ENCODE peak calls at places on chromosomes 16 and 17, in nine cellular contexts. One of them, this sample, is unnamed.

GRCh38 chr17:48636177-48637018 is 10.2 kb upstream of the HOXB9 start:
- DNase-seq in stimulated activated CD4-positive, alpha-beta T cell treated with anti-CD3 and anti-CD28 coated beads, Interleukin-12 subunit alpha, Interleukin-12 subunit beta, amount 100 ng/mL, for 24 hours: peak
- DNase-seq in omental fat pad: no peak
- DNase-seq in right cardiac atrium: peak
- DNase-seq in AG09309: no peak
- DNase-seq in stimulated activated CD8-positive, alpha-beta memory T cell treated with anti-CD3 and anti-CD28 coated beads, Interleukin-4, amount 100 ng/mL, for 1 hour: peak
- DNase-seq in activated CD8-positive, alpha-beta memory T cell treated with anti-CD3 and anti-CD28 coated beads for 1 hour: peak
- DNase-seq in non-pigmented ciliary epithelial cell: no peak
- DNase-seq in frontal cortex: no peak
- DNase-seq in this sample: no peak

GRCh38 chr16:83728518-83728917 is 79.3 kb upstream of the HSBP1 start:
- DNase-seq in non-pigmented ciliary epithelial cell: no peak
- DNase-seq in stimulated activated CD8-positive, alpha-beta memory T cell treated with anti-CD3 and anti-CD28 coated beads, Interleukin-4, amount 100 ng/mL, for 1 hour: no peak
- DNase-seq in AG09309: no peak
- DNase-seq in omental fat pad: no peak
- DNase-seq in right cardiac atrium: no peak
- DNase-seq in frontal cortex: no peak
- DNase-seq in activated CD8-positive, alpha-beta memory T cell treated with anti-CD3 and anti-CD28 coated beads for 1 hour: no peak
- DNase-seq in stimulated activated CD4-positive, alpha-beta T cell treated with anti-CD3 and anti-CD28 coated beads, Interleukin-12 subunit alpha, Interleukin-12 subunit beta, amount 100 ng/mL, for 24 hours: no peak
- DNase-seq in this sample: no peak

GRCh38 chr17:75241502-75241901 is 19.9 kb downstream of the GGA3 start:
- DNase-seq in omental fat pad: no peak
- DNase-seq in frontal cortex: no peak
- DNase-seq in AG09309: no peak
- DNase-seq in stimulated activated CD8-positive, alpha-beta memory T cell treated with anti-CD3 and anti-CD28 coated beads, Interleukin-4, amount 100 ng/mL, for 1 hour: no peak
- DNase-seq in right cardiac atrium: no peak
- DNase-seq in activated CD8-positive, alpha-beta memory T cell treated with anti-CD3 and anti-CD28 coated beads for 1 hour: no peak
- DNase-seq in stimulated activated CD4-positive, alpha-beta T cell treated with anti-CD3 and anti-CD28 coated beads, Interleukin-12 subunit alpha, Interleukin-12 subunit beta, amount 100 ng/mL, for 24 hours: no peak
- DNase-seq in non-pigmented ciliary epithelial cell: no peak
- DNase-seq in this sample: no peak

GRCh38 chr16:71288570-71288889 is 672 bp downstream of the CMTR2 start:
- DNase-seq in non-pigmented ciliary epithelial cell: no peak
- DNase-seq in right cardiac atrium: no peak
- DNase-seq in AG09309: no peak
- DNase-seq in frontal cortex: no peak
- DNase-seq in stimulated activated CD8-positive, alpha-beta memory T cell treated with anti-CD3 and anti-CD28 coated beads, Interleukin-4, amount 100 ng/mL, for 1 hour: no peak
- DNase-seq in activated CD8-positive, alpha-beta memory T cell treated with anti-CD3 and anti-CD28 coated beads for 1 hour: no peak
- DNase-seq in stimulated activated CD4-positive, alpha-beta T cell treated with anti-CD3 and anti-CD28 coated beads, Interleukin-12 subunit alpha, Interleukin-12 subunit beta, amount 100 ng/mL, for 24 hours: no peak
- DNase-seq in omental fat pad: no peak
- DNase-seq in this sample: no peak

GRCh38 chr17:75047398-75048098 is 523 bp downstream of the KCTD2 start:
- DNase-seq in non-pigmented ciliary epithelial cell: no peak
- DNase-seq in omental fat pad: no peak
- DNase-seq in stimulated activated CD4-positive, alpha-beta T cell treated with anti-CD3 and anti-CD28 coated beads, Interleukin-12 subunit alpha, Interleukin-12 subunit beta, amount 100 ng/mL, for 24 hours: no peak
- DNase-seq in frontal cortex: no peak
- DNase-seq in activated CD8-positive, alpha-beta memory T cell treated with anti-CD3 and anti-CD28 coated beads for 1 hour: peak
- DNase-seq in AG09309: no peak
- DNase-seq in stimulated activated CD8-positive, alpha-beta memory T cell treated with anti-CD3 and anti-CD28 coated beads, Interleukin-4, amount 100 ng/mL, for 1 hour: no peak
- DNase-seq in right cardiac atrium: peak
- DNase-seq in this sample: peak

GRCh38 chr16:2150418-2151187 is 2.2 kb downstream of the RAB26 start:
- DNase-seq in stimulated activated CD4-positive, alpha-beta T cell treated with anti-CD3 and anti-CD28 coated beads, Interleukin-12 subunit alpha, Interleukin-12 subunit beta, amount 100 ng/mL, for 24 hours: no peak
- DNase-seq in non-pigmented ciliary epithelial cell: no peak
- DNase-seq in omental fat pad: no peak
- DNase-seq in AG09309: no peak
- DNase-seq in frontal cortex: no peak
- DNase-seq in activated CD8-positive, alpha-beta memory T cell treated with anti-CD3 and anti-CD28 coated beads for 1 hour: no peak
- DNase-seq in stimulated activated CD8-positive, alpha-beta memory T cell treated with anti-CD3 and anti-CD28 coated beads, Interleukin-4, amount 100 ng/mL, for 1 hour: no peak
- DNase-seq in right cardiac atrium: no peak
- DNase-seq in this sample: no peak

GRCh38 chr17:35467824-35468223 is 19.3 kb upstream of the SLFN13 start:
- DNase-seq in non-pigmented ciliary epithelial cell: no peak
- DNase-seq in stimulated activated CD8-positive, alpha-beta memory T cell treated with anti-CD3 and anti-CD28 coated beads, Interleukin-4, amount 100 ng/mL, for 1 hour: no peak
- DNase-seq in frontal cortex: no peak
- DNase-seq in right cardiac atrium: no peak
- DNase-seq in AG09309: no peak
- DNase-seq in activated CD8-positive, alpha-beta memory T cell treated with anti-CD3 and anti-CD28 coated beads for 1 hour: no peak
- DNase-seq in omental fat pad: no peak
- DNase-seq in stimulated activated CD4-positive, alpha-beta T cell treated with anti-CD3 and anti-CD28 coated beads, Interleukin-12 subunit alpha, Interleukin-12 subunit beta, amount 100 ng/mL, for 24 hours: no peak
- DNase-seq in this sample: no peak

GRCh38 chr16:85491798-85492616 is 121.1 kb upstream of the GSE1 start:
- DNase-seq in frontal cortex: peak
- DNase-seq in activated CD8-positive, alpha-beta memory T cell treated with anti-CD3 and anti-CD28 coated beads for 1 hour: no peak
- DNase-seq in AG09309: no peak
- DNase-seq in stimulated activated CD4-positive, alpha-beta T cell treated with anti-CD3 and anti-CD28 coated beads, Interleukin-12 subunit alpha, Interleukin-12 subunit beta, amount 100 ng/mL, for 24 hours: no peak
- DNase-seq in stimulated activated CD8-positive, alpha-beta memory T cell treated with anti-CD3 and anti-CD28 coated beads, Interleukin-4, amount 100 ng/mL, for 1 hour: no peak
- DNase-seq in omental fat pad: no peak
- DNase-seq in non-pigmented ciliary epithelial cell: no peak
- DNase-seq in right cardiac atrium: peak
- DNase-seq in this sample: peak

GRCh38 chr17:6422654-6423241 is 12.2 kb downstream of the AIPL1 start:
- DNase-seq in stimulated activated CD4-positive, alpha-beta T cell treated with anti-CD3 and anti-CD28 coated beads, Interleukin-12 subunit alpha, Interleukin-12 subunit beta, amount 100 ng/mL, for 24 hours: no peak
- DNase-seq in stimulated activated CD8-positive, alpha-beta memory T cell treated with anti-CD3 and anti-CD28 coated beads, Interleukin-4, amount 100 ng/mL, for 1 hour: no peak
- DNase-seq in AG09309: no peak
- DNase-seq in activated CD8-positive, alpha-beta memory T cell treated with anti-CD3 and anti-CD28 coated beads for 1 hour: no peak
- DNase-seq in non-pigmented ciliary epithelial cell: no peak
- DNase-seq in omental fat pad: no peak
- DNase-seq in right cardiac atrium: no peak
- DNase-seq in frontal cortex: no peak
- DNase-seq in this sample: no peak

GRCh38 chr16:79217375-79218011 is 383.0 kb downstream of the MAF start:
- DNase-seq in stimulated activated CD8-positive, alpha-beta memory T cell treated with anti-CD3 and anti-CD28 coated beads, Interleukin-4, amount 100 ng/mL, for 1 hour: no peak
- DNase-seq in frontal cortex: no peak
- DNase-seq in non-pigmented ciliary epithelial cell: no peak
- DNase-seq in AG09309: no peak
- DNase-seq in right cardiac atrium: no peak
- DNase-seq in omental fat pad: no peak
- DNase-seq in activated CD8-positive, alpha-beta memory T cell treated with anti-CD3 and anti-CD28 coated beads for 1 hour: no peak
- DNase-seq in stimulated activated CD4-positive, alpha-beta T cell treated with anti-CD3 and anti-CD28 coated beads, Interleukin-12 subunit alpha, Interleukin-12 subunit beta, amount 100 ng/mL, for 24 hours: no peak
- DNase-seq in this sample: no peak

GRCh38 chr17:15103785-15104184 is 161.3 kb downstream of the PMP22 start:
- DNase-seq in activated CD8-positive, alpha-beta memory T cell treated with anti-CD3 and anti-CD28 coated beads for 1 hour: no peak
- DNase-seq in right cardiac atrium: no peak
- DNase-seq in stimulated activated CD4-positive, alpha-beta T cell treated with anti-CD3 and anti-CD28 coated beads, Interleukin-12 subunit alpha, Interleukin-12 subunit beta, amount 100 ng/mL, for 24 hours: no peak
- DNase-seq in non-pigmented ciliary epithelial cell: no peak
- DNase-seq in stimulated activated CD8-positive, alpha-beta memory T cell treated with anti-CD3 and anti-CD28 coated beads, Interleukin-4, amount 100 ng/mL, for 1 hour: no peak
- DNase-seq in frontal cortex: no peak
- DNase-seq in AG09309: no peak
- DNase-seq in omental fat pad: no peak
- DNase-seq in this sample: no peak

GRCh38 chr16:69566437-69567030 is 768 bp downstream of the NFAT5 start:
- DNase-seq in activated CD8-positive, alpha-beta memory T cell treated with anti-CD3 and anti-CD28 coated beads for 1 hour: no peak
- DNase-seq in right cardiac atrium: peak
- DNase-seq in AG09309: no peak
- DNase-seq in stimulated activated CD4-positive, alpha-beta T cell treated with anti-CD3 and anti-CD28 coated beads, Interleukin-12 subunit alpha, Interleukin-12 subunit beta, amount 100 ng/mL, for 24 hours: no peak
- DNase-seq in non-pigmented ciliary epithelial cell: no peak
- DNase-seq in frontal cortex: peak
- DNase-seq in stimulated activated CD8-positive, alpha-beta memory T cell treated with anti-CD3 and anti-CD28 coated beads, Interleukin-4, amount 100 ng/mL, for 1 hour: no peak
- DNase-seq in omental fat pad: no peak
- DNase-seq in this sample: peak

GRCh38 chr16:69397821-69398521 is 12.2 kb upstream of the TERF2 start:
- DNase-seq in omental fat pad: no peak
- DNase-seq in AG09309: no peak
- DNase-seq in stimulated activated CD4-positive, alpha-beta T cell treated with anti-CD3 and anti-CD28 coated beads, Interleukin-12 subunit alpha, Interleukin-12 subunit beta, amount 100 ng/mL, for 24 hours: no peak
- DNase-seq in non-pigmented ciliary epithelial cell: no peak
- DNase-seq in stimulated activated CD8-positive, alpha-beta memory T cell treated with anti-CD3 and anti-CD28 coated beads, Interleukin-4, amount 100 ng/mL, for 1 hour: no peak
- DNase-seq in activated CD8-positive, alpha-beta memory T cell treated with anti-CD3 and anti-CD28 coated beads for 1 hour: no peak
- DNase-seq in right cardiac atrium: no peak
- DNase-seq in frontal cortex: no peak
- DNase-seq in this sample: no peak

GRCh38 chr16:88593489-88593888 is 23.3 kb downstream of the ZC3H18 start:
- DNase-seq in AG09309: no peak
- DNase-seq in omental fat pad: no peak
- DNase-seq in right cardiac atrium: no peak
- DNase-seq in stimulated activated CD4-positive, alpha-beta T cell treated with anti-CD3 and anti-CD28 coated beads, Interleukin-12 subunit alpha, Interleukin-12 subunit beta, amount 100 ng/mL, for 24 hours: no peak
- DNase-seq in frontal cortex: no peak
- DNase-seq in activated CD8-positive, alpha-beta memory T cell treated with anti-CD3 and anti-CD28 coated beads for 1 hour: no peak
- DNase-seq in stimulated activated CD8-positive, alpha-beta memory T cell treated with anti-CD3 and anti-CD28 coated beads, Interleukin-4, amount 100 ng/mL, for 1 hour: no peak
- DNase-seq in non-pigmented ciliary epithelial cell: no peak
- DNase-seq in this sample: no peak

GRCh38 chr17:74851612-74852236 is 8.0 kb downstream of the GRIN2C start:
- DNase-seq in AG09309: no peak
- DNase-seq in stimulated activated CD4-positive, alpha-beta T cell treated with anti-CD3 and anti-CD28 coated beads, Interleukin-12 subunit alpha, Interleukin-12 subunit beta, amount 100 ng/mL, for 24 hours: no peak
- DNase-seq in omental fat pad: no peak
- DNase-seq in activated CD8-positive, alpha-beta memory T cell treated with anti-CD3 and anti-CD28 coated beads for 1 hour: no peak
- DNase-seq in non-pigmented ciliary epithelial cell: no peak
- DNase-seq in frontal cortex: no peak
- DNase-seq in stimulated activated CD8-positive, alpha-beta memory T cell treated with anti-CD3 and anti-CD28 coated beads, Interleukin-4, amount 100 ng/mL, for 1 hour: no peak
- DNase-seq in right cardiac atrium: no peak
- DNase-seq in this sample: no peak

GRCh38 chr17:39231091-39231561 is 5.4 kb upstream of the STAC2 start:
- DNase-seq in non-pigmented ciliary epithelial cell: no peak
- DNase-seq in AG09309: no peak
- DNase-seq in stimulated activated CD8-positive, alpha-beta memory T cell treated with anti-CD3 and anti-CD28 coated beads, Interleukin-4, amount 100 ng/mL, for 1 hour: no peak
- DNase-seq in stimulated activated CD4-positive, alpha-beta T cell treated with anti-CD3 and anti-CD28 coated beads, Interleukin-12 subunit alpha, Interleukin-12 subunit beta, amount 100 ng/mL, for 24 hours: no peak
- DNase-seq in omental fat pad: no peak
- DNase-seq in frontal cortex: no peak
- DNase-seq in right cardiac atrium: no peak
- DNase-seq in activated CD8-positive, alpha-beta memory T cell treated with anti-CD3 and anti-CD28 coated beads for 1 hour: no peak
- DNase-seq in this sample: no peak

GRCh38 chr16:88936008-88936912 is 40.7 kb downstream of the CBFA2T3 start:
- DNase-seq in activated CD8-positive, alpha-beta memory T cell treated with anti-CD3 and anti-CD28 coated beads for 1 hour: no peak
- DNase-seq in stimulated activated CD4-positive, alpha-beta T cell treated with anti-CD3 and anti-CD28 coated beads, Interleukin-12 subunit alpha, Interleukin-12 subunit beta, amount 100 ng/mL, for 24 hours: no peak
- DNase-seq in omental fat pad: no peak
- DNase-seq in stimulated activated CD8-positive, alpha-beta memory T cell treated with anti-CD3 and anti-CD28 coated beads, Interleukin-4, amount 100 ng/mL, for 1 hour: no peak
- DNase-seq in right cardiac atrium: peak
- DNase-seq in AG09309: no peak
- DNase-seq in frontal cortex: no peak
- DNase-seq in non-pigmented ciliary epithelial cell: no peak
- DNase-seq in this sample: no peak

GRCh38 chr17:33072421-33073175 is 81.0 kb downstream of the SPACA3 start:
- DNase-seq in stimulated activated CD4-positive, alpha-beta T cell treated with anti-CD3 and anti-CD28 coated beads, Interleukin-12 subunit alpha, Interleukin-12 subunit beta, amount 100 ng/mL, for 24 hours: no peak
- DNase-seq in AG09309: no peak
- DNase-seq in non-pigmented ciliary epithelial cell: no peak
- DNase-seq in right cardiac atrium: no peak
- DNase-seq in frontal cortex: no peak
- DNase-seq in activated CD8-positive, alpha-beta memory T cell treated with anti-CD3 and anti-CD28 coated beads for 1 hour: no peak
- DNase-seq in omental fat pad: no peak
- DNase-seq in stimulated activated CD8-positive, alpha-beta memory T cell treated with anti-CD3 and anti-CD28 coated beads, Interleukin-4, amount 100 ng/mL, for 1 hour: no peak
- DNase-seq in this sample: no peak

GRCh38 chr17:76476736-76477135 is 9.3 kb downstream of the AANAT start:
- DNase-seq in right cardiac atrium: no peak
- DNase-seq in stimulated activated CD8-positive, alpha-beta memory T cell treated with anti-CD3 and anti-CD28 coated beads, Interleukin-4, amount 100 ng/mL, for 1 hour: no peak
- DNase-seq in activated CD8-positive, alpha-beta memory T cell treated with anti-CD3 and anti-CD28 coated beads for 1 hour: no peak
- DNase-seq in AG09309: no peak
- DNase-seq in stimulated activated CD4-positive, alpha-beta T cell treated with anti-CD3 and anti-CD28 coated beads, Interleukin-12 subunit alpha, Interleukin-12 subunit beta, amount 100 ng/mL, for 24 hours: no peak
- DNase-seq in omental fat pad: no peak
- DNase-seq in frontal cortex: no peak
- DNase-seq in non-pigmented ciliary epithelial cell: no peak
- DNase-seq in this sample: no peak

GRCh38 chr16:69840975-69841374 is 78.8 kb downstream of the WWP2 start:
- DNase-seq in right cardiac atrium: no peak
- DNase-seq in activated CD8-positive, alpha-beta memory T cell treated with anti-CD3 and anti-CD28 coated beads for 1 hour: no peak
- DNase-seq in frontal cortex: no peak
- DNase-seq in omental fat pad: no peak
- DNase-seq in non-pigmented ciliary epithelial cell: no peak
- DNase-seq in AG09309: no peak
- DNase-seq in stimulated activated CD8-positive, alpha-beta memory T cell treated with anti-CD3 and anti-CD28 coated beads, Interleukin-4, amount 100 ng/mL, for 1 hour: no peak
- DNase-seq in stimulated activated CD4-positive, alpha-beta T cell treated with anti-CD3 and anti-CD28 coated beads, Interleukin-12 subunit alpha, Interleukin-12 subunit beta, amount 100 ng/mL, for 24 hours: no peak
- DNase-seq in this sample: no peak

GRCh38 chr17:50845260-50846147 is 10.1 kb downstream of the WFIKKN2 start:
- DNase-seq in right cardiac atrium: no peak
- DNase-seq in frontal cortex: no peak
- DNase-seq in omental fat pad: no peak
- DNase-seq in non-pigmented ciliary epithelial cell: no peak
- DNase-seq in stimulated activated CD4-positive, alpha-beta T cell treated with anti-CD3 and anti-CD28 coated beads, Interleukin-12 subunit alpha, Interleukin-12 subunit beta, amount 100 ng/mL, for 24 hours: no peak
- DNase-seq in AG09309: no peak
- DNase-seq in activated CD8-positive, alpha-beta memory T cell treated with anti-CD3 and anti-CD28 coated beads for 1 hour: no peak
- DNase-seq in stimulated activated CD8-positive, alpha-beta memory T cell treated with anti-CD3 and anti-CD28 coated beads, Interleukin-4, amount 100 ng/mL, for 1 hour: no peak
- DNase-seq in this sample: no peak

GRCh38 chr16:68760671-68761275 is 23.7 kb downstream of the CDH1 start:
- DNase-seq in activated CD8-positive, alpha-beta memory T cell treated with anti-CD3 and anti-CD28 coated beads for 1 hour: no peak
- DNase-seq in omental fat pad: no peak
- DNase-seq in stimulated activated CD4-positive, alpha-beta T cell treated with anti-CD3 and anti-CD28 coated beads, Interleukin-12 subunit alpha, Interleukin-12 subunit beta, amount 100 ng/mL, for 24 hours: peak
- DNase-seq in AG09309: no peak
- DNase-seq in stimulated activated CD8-positive, alpha-beta memory T cell treated with anti-CD3 and anti-CD28 coated beads, Interleukin-4, amount 100 ng/mL, for 1 hour: no peak
- DNase-seq in right cardiac atrium: no peak
- DNase-seq in frontal cortex: no peak
- DNase-seq in non-pigmented ciliary epithelial cell: no peak
- DNase-seq in this sample: peak

GRCh38 chr16:81694494-81695285 is 84.4 kb upstream of the PLCG2 start:
- DNase-seq in stimulated activated CD4-positive, alpha-beta T cell treated with anti-CD3 and anti-CD28 coated beads, Interleukin-12 subunit alpha, Interleukin-12 subunit beta, amount 100 ng/mL, for 24 hours: no peak
- DNase-seq in right cardiac atrium: peak
- DNase-seq in omental fat pad: no peak
- DNase-seq in AG09309: no peak
- DNase-seq in non-pigmented ciliary epithelial cell: no peak
- DNase-seq in activated CD8-positive, alpha-beta memory T cell treated with anti-CD3 and anti-CD28 coated beads for 1 hour: no peak
- DNase-seq in stimulated activated CD8-positive, alpha-beta memory T cell treated with anti-CD3 and anti-CD28 coated beads, Interleukin-4, amount 100 ng/mL, for 1 hour: no peak
- DNase-seq in frontal cortex: no peak
- DNase-seq in this sample: no peak

GRCh38 chr17:65042911-65043310 is 13.6 kb downstream of the GNA13 start:
- DNase-seq in stimulated activated CD8-positive, alpha-beta memory T cell treated with anti-CD3 and anti-CD28 coated beads, Interleukin-4, amount 100 ng/mL, for 1 hour: no peak
- DNase-seq in stimulated activated CD4-positive, alpha-beta T cell treated with anti-CD3 and anti-CD28 coated beads, Interleukin-12 subunit alpha, Interleukin-12 subunit beta, amount 100 ng/mL, for 24 hours: no peak
- DNase-seq in non-pigmented ciliary epithelial cell: no peak
- DNase-seq in activated CD8-positive, alpha-beta memory T cell treated with anti-CD3 and anti-CD28 coated beads for 1 hour: no peak
- DNase-seq in right cardiac atrium: no peak
- DNase-seq in frontal cortex: no peak
- DNase-seq in AG09309: no peak
- DNase-seq in omental fat pad: no peak
- DNase-seq in this sample: no peak

GRCh38 chr16:86664518-86665318 is 86.4 kb downstream of the FOXL1 start:
- DNase-seq in frontal cortex: no peak
- DNase-seq in non-pigmented ciliary epithelial cell: peak
- DNase-seq in stimulated activated CD8-positive, alpha-beta memory T cell treated with anti-CD3 and anti-CD28 coated beads, Interleukin-4, amount 100 ng/mL, for 1 hour: no peak
- DNase-seq in stimulated activated CD4-positive, alpha-beta T cell treated with anti-CD3 and anti-CD28 coated beads, Interleukin-12 subunit alpha, Interleukin-12 subunit beta, amount 100 ng/mL, for 24 hours: peak
- DNase-seq in AG09309: peak
- DNase-seq in omental fat pad: no peak
- DNase-seq in right cardiac atrium: no peak
- DNase-seq in activated CD8-positive, alpha-beta memory T cell treated with anti-CD3 and anti-CD28 coated beads for 1 hour: peak
- DNase-seq in this sample: no peak

GRCh38 chr16:53518550-53519416 is 15.8 kb upstream of the AKTIP start:
- DNase-seq in stimulated activated CD4-positive, alpha-beta T cell treated with anti-CD3 and anti-CD28 coated beads, Interleukin-12 subunit alpha, Interleukin-12 subunit beta, amount 100 ng/mL, for 24 hours: peak
- DNase-seq in omental fat pad: no peak
- DNase-seq in stimulated activated CD8-positive, alpha-beta memory T cell treated with anti-CD3 and anti-CD28 coated beads, Interleukin-4, amount 100 ng/mL, for 1 hour: peak
- DNase-seq in frontal cortex: no peak
- DNase-seq in non-pigmented ciliary epithelial cell: peak
- DNase-seq in right cardiac atrium: peak
- DNase-seq in AG09309: no peak
- DNase-seq in activated CD8-positive, alpha-beta memory T cell treated with anti-CD3 and anti-CD28 coated beads for 1 hour: peak
- DNase-seq in this sample: no peak

GRCh38 chr17:80855196-80855967 is 136.3 kb upstream of the CHMP6 start:
- DNase-seq in right cardiac atrium: peak
- DNase-seq in non-pigmented ciliary epithelial cell: no peak
- DNase-seq in stimulated activated CD8-positive, alpha-beta memory T cell treated with anti-CD3 and anti-CD28 coated beads, Interleukin-4, amount 100 ng/mL, for 1 hour: no peak
- DNase-seq in AG09309: no peak
- DNase-seq in omental fat pad: no peak
- DNase-seq in frontal cortex: no peak
- DNase-seq in activated CD8-positive, alpha-beta memory T cell treated with anti-CD3 and anti-CD28 coated beads for 1 hour: no peak
- DNase-seq in stimulated activated CD4-positive, alpha-beta T cell treated with anti-CD3 and anti-CD28 coated beads, Interleukin-12 subunit alpha, Interleukin-12 subunit beta, amount 100 ng/mL, for 24 hours: no peak
- DNase-seq in this sample: no peak

GRCh38 chr17:74514632-74515035 is 16.6 kb downstream of the CD300LB start:
- DNase-seq in activated CD8-positive, alpha-beta memory T cell treated with anti-CD3 and anti-CD28 coated beads for 1 hour: no peak
- DNase-seq in stimulated activated CD4-positive, alpha-beta T cell treated with anti-CD3 and anti-CD28 coated beads, Interleukin-12 subunit alpha, Interleukin-12 subunit beta, amount 100 ng/mL, for 24 hours: no peak
- DNase-seq in AG09309: no peak
- DNase-seq in frontal cortex: no peak
- DNase-seq in non-pigmented ciliary epithelial cell: no peak
- DNase-seq in omental fat pad: peak
- DNase-seq in right cardiac atrium: no peak
- DNase-seq in stimulated activated CD8-positive, alpha-beta memory T cell treated with anti-CD3 and anti-CD28 coated beads, Interleukin-4, amount 100 ng/mL, for 1 hour: no peak
- DNase-seq in this sample: no peak

GRCh38 chr16:30375830-30376229 is 1.2 kb downstream of the MYL11 start:
- DNase-seq in stimulated activated CD8-positive, alpha-beta memory T cell treated with anti-CD3 and anti-CD28 coated beads, Interleukin-4, amount 100 ng/mL, for 1 hour: no peak
- DNase-seq in omental fat pad: no peak
- DNase-seq in activated CD8-positive, alpha-beta memory T cell treated with anti-CD3 and anti-CD28 coated beads for 1 hour: no peak
- DNase-seq in right cardiac atrium: no peak
- DNase-seq in frontal cortex: no peak
- DNase-seq in non-pigmented ciliary epithelial cell: no peak
- DNase-seq in stimulated activated CD4-positive, alpha-beta T cell treated with anti-CD3 and anti-CD28 coated beads, Interleukin-12 subunit alpha, Interleukin-12 subunit beta, amount 100 ng/mL, for 24 hours: no peak
- DNase-seq in AG09309: no peak
- DNase-seq in this sample: no peak

GRCh38 chr16:3295783-3296182 is 9.4 kb downstream of the TIGD7 start:
- DNase-seq in right cardiac atrium: no peak
- DNase-seq in stimulated activated CD8-positive, alpha-beta memory T cell treated with anti-CD3 and anti-CD28 coated beads, Interleukin-4, amount 100 ng/mL, for 1 hour: no peak
- DNase-seq in non-pigmented ciliary epithelial cell: no peak
- DNase-seq in AG09309: no peak
- DNase-seq in omental fat pad: no peak
- DNase-seq in frontal cortex: no peak
- DNase-seq in stimulated activated CD4-positive, alpha-beta T cell treated with anti-CD3 and anti-CD28 coated beads, Interleukin-12 subunit alpha, Interleukin-12 subunit beta, amount 100 ng/mL, for 24 hours: no peak
- DNase-seq in activated CD8-positive, alpha-beta memory T cell treated with anti-CD3 and anti-CD28 coated beads for 1 hour: no peak
- DNase-seq in this sample: no peak

GRCh38 chr17:38324732-38325131 is 19.0 kb downstream of the GPR179 start:
- DNase-seq in stimulated activated CD4-positive, alpha-beta T cell treated with anti-CD3 and anti-CD28 coated beads, Interleukin-12 subunit alpha, Interleukin-12 subunit beta, amount 100 ng/mL, for 24 hours: no peak
- DNase-seq in right cardiac atrium: no peak
- DNase-seq in activated CD8-positive, alpha-beta memory T cell treated with anti-CD3 and anti-CD28 coated beads for 1 hour: no peak
- DNase-seq in stimulated activated CD8-positive, alpha-beta memory T cell treated with anti-CD3 and anti-CD28 coated beads, Interleukin-4, amount 100 ng/mL, for 1 hour: no peak
- DNase-seq in omental fat pad: no peak
- DNase-seq in AG09309: no peak
- DNase-seq in non-pigmented ciliary epithelial cell: no peak
- DNase-seq in frontal cortex: no peak
- DNase-seq in this sample: no peak

This sample was measured in dorsolateral prefrontal cortex.